ENCODE peak calls at places on chromosomes 1 and 21, in ten cellular contexts. A, V, Z, X, U, N, T, R, O and J are unnamed samples. For H3K4me1, the result is how much of the 10 kb centered on the place peaks cover.

GRCh38 chr1:201307760-201308499 is 24.6 kb downstream of the PKP1 start:
- DNase-seq in A (no peak), V (no peak), Z (no peak), X (no peak), U (no peak), N (no peak), T (no peak), R (peak), O (no peak), J (no peak)

GRCh38 chr21:41196990-41197389 is 29.0 kb downstream of the BACE2 start:
- DNase-seq in A (no peak), V (no peak), Z (no peak), X (peak), U (peak), N (no peak), T (no peak), R (no peak), O (no peak), J (no peak)

GRCh38 chr1:4033129-4033676 is 133.1 kb upstream of the C1orf174 start:
- DNase-seq in A (no peak), V (peak), Z (no peak), X (no peak), U (no peak), N (no peak), T (peak), R (no peak), O (no peak), J (no peak)

GRCh38 chr1:8706995-8707396 is 110.4 kb downstream of the RERE start:
- DNase-seq in A (no peak), V (no peak), Z (no peak), X (peak), U (peak), N (no peak), T (no peak), R (no peak), O (no peak), J (no peak)

GRCh38 chr1:9453375-9454093 is 85.7 kb upstream of the SLC25A33 start:
- DNase-seq in A (no peak), V (no peak), Z (no peak), X (no peak), U (no peak), N (no peak), T (no peak), R (no peak), O (no peak), J (no peak)

GRCh38 chr21:24205317-24205716 is 1402.0 kb downstream of the MRPL39 start:
- DNase-seq in A (no peak), V (no peak), Z (no peak), X (no peak), U (no peak), N (no peak), T (no peak), R (no peak), O (no peak), J (no peak)

GRCh38 chr1:58773406-58773840 is 10.4 kb downstream of the JUN start:
- DNase-seq in A (peak), V (peak), Z (peak), X (peak), U (peak), N (peak), T (no peak), R (peak), O (peak), J (peak)

GRCh38 chr1:112744019-112744578 is 29.0 kb upstream of the PPM1J start:
- DNase-seq in A (peak), V (no peak), Z (peak), X (peak), U (peak), N (no peak), T (peak), R (no peak), O (no peak), J (no peak)

GRCh38 chr21:21159253-21159899 is 161.2 kb downstream of the NCAM2 start:
- DNase-seq in A (no peak), V (no peak), Z (no peak), X (peak), U (no peak), N (no peak), T (no peak), R (no peak), O (no peak), J (no peak)

GRCh38 chr21:42013338-42013737 is 3.2 kb upstream of the ZBTB21 start:
- DNase-seq in A (no peak), V (no peak), Z (no peak), X (no peak), U (no peak), N (no peak), T (no peak), R (no peak), O (no peak), J (no peak)

GRCh38 chr1:217272385-217272784 is 358.5 kb downstream of the GPATCH2 start:
- DNase-seq in A (no peak), V (no peak), Z (no peak), X (peak), U (peak), N (no peak), T (no peak), R (no peak), O (no peak), J (no peak)

GRCh38 chr1:217274416-217274815 is 356.5 kb downstream of the GPATCH2 start:
- DNase-seq in A (no peak), V (no peak), Z (no peak), X (no peak), U (no peak), N (no peak), T (no peak), R (no peak), O (no peak), J (no peak)

GRCh38 chr1:217274927-217275616 is 355.8 kb downstream of the GPATCH2 start:
- DNase-seq in A (no peak), V (no peak), Z (no peak), X (peak), U (peak), N (no peak), T (no peak), R (no peak), O (no peak), J (no peak)

GRCh38 chr1:217273866-217274265 is 357.0 kb downstream of the GPATCH2 start:
- DNase-seq in A (no peak), V (no peak), Z (no peak), X (peak), U (peak), N (no peak), T (no peak), R (no peak), O (no peak), J (no peak)

GRCh38 chr1:217275617-217276398 is 355.1 kb downstream of the GPATCH2 start:
- DNase-seq in A (no peak), V (no peak), Z (no peak), X (peak), U (peak), N (no peak), T (no peak), R (no peak), O (no peak), J (no peak)
- H3K4me3 ChIP-seq in A (no peak), V (no peak), Z (no peak), X (peak), U (peak), N (no peak), T (no peak), R (peak), O (no peak), J (no peak)

DNA sequence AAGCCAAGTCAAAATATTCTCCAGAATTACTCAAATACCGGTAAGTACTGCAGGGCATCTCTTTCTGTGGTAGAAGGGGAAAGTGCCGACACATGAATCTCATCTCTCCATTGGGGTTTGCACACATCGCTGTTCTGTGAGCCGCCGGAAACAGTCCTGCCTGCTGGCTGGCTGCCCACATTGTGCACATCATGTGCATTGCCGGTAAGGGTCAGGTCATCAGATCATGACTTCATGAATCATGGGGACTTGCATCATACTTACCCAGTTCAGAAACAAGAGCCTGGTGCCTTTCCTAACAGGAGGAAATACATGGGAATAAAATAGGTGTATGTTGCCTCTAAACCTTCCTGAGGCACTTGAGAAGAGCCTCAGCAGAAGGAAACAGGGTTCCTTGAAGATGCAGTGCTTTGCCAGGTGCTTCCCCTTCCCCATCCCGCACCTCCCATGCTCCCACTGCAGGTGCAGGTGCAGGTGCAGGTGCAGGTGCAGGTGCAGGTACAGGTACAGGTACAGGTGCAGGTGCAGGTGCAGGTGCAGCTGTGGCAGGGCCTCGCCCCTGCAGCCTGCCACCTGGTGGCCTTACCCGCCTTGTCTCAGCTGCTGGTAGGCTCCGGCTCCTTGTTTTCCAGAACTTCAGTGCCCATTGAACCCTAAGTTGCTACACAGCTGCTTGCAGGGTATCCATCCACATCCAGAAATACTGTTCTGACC is 26.5 kb downstream of the GPR137B start:
- DNase-seq in A (no peak), V (no peak), Z (peak), X (peak), U (no peak), N (peak), T (peak), R (peak), O (peak), J (no peak)
- TF ChIP-seq CTCF in A (no peak), V (no peak), Z (no peak), X (no peak), U (no peak), N (no peak), T (peak), R (no peak), O (no peak), J (no peak)

GRCh38 chr1:938088-938683 is 14.5 kb downstream of the SAMD11 start:
- DNase-seq in A (peak), V (no peak), Z (peak), X (peak), U (no peak), N (no peak), T (no peak), R (no peak), O (no peak), J (no peak)

GRCh38 chr1:937521-937920 is 13.8 kb downstream of the SAMD11 start:
- DNase-seq in A (no peak), V (no peak), Z (no peak), X (no peak), U (no peak), N (no peak), T (no peak), R (no peak), O (no peak), J (no peak)

GRCh38 chr1:936348-936747 is 12.6 kb downstream of the SAMD11 start:
- DNase-seq in A (no peak), V (no peak), Z (no peak), X (no peak), U (no peak), N (no peak), T (no peak), R (no peak), O (no peak), J (no peak)

GRCh38 chr1:935751-936231 is 12.1 kb downstream of the SAMD11 start:
- DNase-seq in A (no peak), V (no peak), Z (no peak), X (no peak), U (no peak), N (no peak), T (peak), R (no peak), O (no peak), J (no peak)

DNA sequence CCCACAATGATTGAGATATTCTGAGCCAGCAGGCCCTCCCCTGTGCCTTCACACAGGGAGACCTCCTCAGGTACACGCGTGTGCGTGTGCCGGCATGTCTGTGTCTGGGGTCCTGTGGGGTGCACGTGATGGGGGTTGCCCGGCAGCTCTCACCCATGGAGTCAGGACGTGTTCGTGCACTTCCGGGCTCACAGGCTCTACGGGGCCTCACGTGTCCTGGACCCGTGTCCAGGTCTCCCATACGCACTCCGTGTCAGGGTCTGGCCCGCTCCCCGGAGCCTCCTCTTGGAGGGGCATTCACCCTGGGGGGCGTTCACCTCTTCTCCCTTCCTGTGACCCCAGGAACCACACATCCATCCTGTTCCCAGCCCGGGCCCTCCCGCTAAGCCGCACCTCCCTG is 13.1 kb downstream of the SAMD11 start:
- DNase-seq in A (no peak), V (no peak), Z (no peak), X (no peak), U (no peak), N (no peak), T (no peak), R (no peak), O (no peak), J (no peak)
- H3K4me1 ChIP-seq in A (under half), V (under half), Z (under half), X (under half), U (under half), N (under half), T (under half), R (under half), O (under half), J (under half)

DNA sequence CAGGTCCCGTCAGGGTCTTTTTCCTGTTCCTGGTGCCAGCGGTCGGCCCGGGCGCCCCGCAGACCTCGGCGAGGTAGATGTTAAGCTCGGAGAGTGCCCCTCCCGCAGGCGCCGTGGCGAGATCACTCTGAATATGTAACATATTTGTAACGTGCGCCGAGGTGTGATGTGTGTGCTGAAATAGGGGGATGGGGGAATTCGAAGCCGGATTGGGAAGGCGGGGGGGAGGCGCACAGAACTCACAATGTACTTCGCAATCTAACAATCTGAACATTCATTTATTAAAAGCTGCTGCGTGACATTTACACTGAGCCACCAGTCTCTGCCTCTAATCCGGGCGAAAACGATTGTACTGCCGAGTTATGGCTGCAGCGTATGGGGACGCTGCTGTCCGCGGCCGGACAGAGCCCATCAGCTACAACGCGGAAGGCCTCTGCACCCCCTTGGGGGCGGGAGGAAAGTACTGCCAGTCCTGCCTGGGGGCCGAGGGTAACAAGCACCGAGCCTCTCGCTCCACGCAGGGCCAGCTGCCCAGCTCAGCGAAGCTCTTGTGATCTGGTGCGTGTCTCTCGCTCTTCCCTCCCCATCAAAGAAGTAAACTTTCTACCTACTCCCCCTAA is 8.3 kb upstream of the BARHL2 start:
- DNase-seq in A (no peak), V (no peak), Z (no peak), X (no peak), U (no peak), N (no peak), T (peak), R (no peak), O (no peak), J (no peak)
- H3K4me3 ChIP-seq in A (peak), V (peak), Z (no peak), X (peak), U (no peak), N (peak), T (peak), R (peak), O (peak), J (peak)

GRCh38 chr21:28186604-28187003 is 806.1 kb downstream of the LTN1 start:
- DNase-seq in A (no peak), V (no peak), Z (no peak), X (no peak), U (no peak), N (no peak), T (no peak), R (no peak), O (no peak), J (no peak)
- TF ChIP-seq CTCF in A (no peak), V (no peak), Z (no peak), X (no peak), U (no peak), N (no peak), T (no peak), R (no peak), O (no peak), J (no peak)

GRCh38 chr21:44508426-44508710 is 31.6 kb downstream of the KRTAP10-1 start:
- DNase-seq in A (no peak), V (no peak), Z (no peak), X (no peak), U (no peak), N (no peak), T (no peak), R (no peak), O (no peak), J (no peak)

GRCh38 chr21:44509539-44509938 is 30.5 kb downstream of the KRTAP10-1 start:
- DNase-seq in A (peak), V (no peak), Z (no peak), X (no peak), U (no peak), N (peak), T (no peak), R (no peak), O (peak), J (no peak)

GRCh38 chr21:44510109-44510507 is 29.9 kb downstream of the KRTAP10-1 start:
- DNase-seq in A (no peak), V (no peak), Z (no peak), X (no peak), U (no peak), N (no peak), T (peak), R (no peak), O (no peak), J (no peak)

GRCh38 chr21:44507673-44508425 is 32.1 kb downstream of the KRTAP10-1 start:
- DNase-seq in A (no peak), V (no peak), Z (no peak), X (no peak), U (no peak), N (no peak), T (no peak), R (no peak), O (no peak), J (no peak)

GRCh38 chr21:44508711-44509445 is 31.1 kb downstream of the KRTAP10-1 start:
- DNase-seq in A (no peak), V (no peak), Z (no peak), X (no peak), U (no peak), N (no peak), T (no peak), R (no peak), O (peak), J (no peak)
- H3K4me1 ChIP-seq in A (under half), V (under half), Z (under half), X (under half), U (under half), N (under half), T (under half), R (under half), O (under half), J (under half)

GRCh38 chr1:205141236-205142104 is 19.7 kb upstream of the RBBP5 start:
- DNase-seq in A (peak), V (peak), Z (peak), X (peak), U (peak), N (peak), T (peak), R (peak), O (peak), J (peak)

GRCh38 chr1:205147191-205147590 is 25.4 kb upstream of the RBBP5 start:
- DNase-seq in A (no peak), V (no peak), Z (no peak), X (peak), U (peak), N (no peak), T (no peak), R (no peak), O (no peak), J (no peak)

GRCh38 chr1:205142105-205142475 is 20.3 kb upstream of the RBBP5 start:
- DNase-seq in A (no peak), V (no peak), Z (no peak), X (no peak), U (no peak), N (no peak), T (no peak), R (no peak), O (no peak), J (no peak)

GRCh38 chr1:205144751-205145150 is 23.0 kb upstream of the RBBP5 start:
- DNase-seq in A (no peak), V (no peak), Z (no peak), X (peak), U (peak), N (no peak), T (no peak), R (no peak), O (no peak), J (no peak)

DNA sequence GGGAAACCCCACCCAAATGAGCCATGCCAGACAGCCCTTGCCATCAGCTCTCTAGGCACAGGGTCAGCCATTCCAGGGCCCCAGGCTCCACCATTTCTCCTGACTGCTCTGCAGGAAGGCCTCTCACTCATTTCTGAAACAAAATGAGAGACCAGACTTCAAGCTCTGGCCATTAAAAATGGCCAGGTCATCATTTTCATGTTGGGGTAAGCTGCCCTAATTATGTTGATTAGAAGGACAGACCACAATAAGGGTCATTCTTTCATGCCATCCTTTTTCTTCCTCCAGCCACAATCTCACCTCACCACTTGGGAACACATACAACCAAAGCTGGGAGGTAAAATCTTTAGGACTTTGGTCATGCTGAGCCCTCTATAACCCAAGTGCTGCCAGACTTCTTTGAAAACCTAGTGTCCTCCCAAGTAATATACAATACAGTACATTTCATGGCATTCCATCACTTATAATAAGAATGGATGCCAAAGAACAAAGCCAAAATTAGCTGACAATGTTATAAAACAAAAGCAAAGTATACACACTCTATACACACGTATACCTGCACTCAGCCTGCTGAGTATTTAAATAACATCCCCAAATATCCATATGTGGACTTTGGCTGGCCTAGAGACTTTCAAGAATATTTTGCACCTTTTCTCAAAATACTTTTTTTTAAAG is 22.4 kb upstream of the RBBP5 start:
- DNase-seq in A (no peak), V (no peak), Z (no peak), X (no peak), U (no peak), N (no peak), T (no peak), R (no peak), O (no peak), J (no peak)
- H3K4me3 ChIP-seq in A (no peak), V (no peak), Z (no peak), X (no peak), U (no peak), N (no peak), T (no peak), R (no peak), O (no peak), J (no peak)